ENCODE peak calls at places on chromosomes 13 and 19, in nine cellular contexts. G is fibroblast of lung, Y is A549, K is IMR-90, C is adrenal gland, N is ascending aorta, I is HCT116, P is hepatocyte, R is endothelial cell of umbilical vein. F is an unnamed sample.

GRCh38 chr19:13231663-13232062 is 81.5 kb downstream of the IER2 start:
- DNase-seq in C (no peak), P (no peak), Y (no peak), R (peak; percentile 11), G (no peak), I (no peak), N (no peak), K (no peak), F (no peak)

GRCh38 chr13:52158629-52159158 is 703 bp downstream of the NEK3 start:
- DNase-seq in N (no peak), G (peak; percentile 61), I (no peak), Y (no peak), C (no peak), P (peak; percentile 58), R (peak; percentile 2), K (peak; percentile 28), F (peak; percentile 53)

GRCh38 chr13:45718992-45719391 is 16.9 kb downstream of the CBY2 start:
- DNase-seq in N (no peak), G (no peak), Y (no peak), P (no peak), K (no peak), I (no peak), R (peak; percentile 74), C (no peak), F (no peak)

GRCh38 chr19:44841255-44841654 is 4.8 kb upstream of the NECTIN2 start:
- DNase-seq in G (no peak), K (no peak), P (no peak), Y (no peak), N (no peak), C (no peak), R (no peak), I (no peak), F (no peak)

GRCh38 chr13:86856996-86857395 is 814.2 kb upstream of the SLITRK5 start:
- DNase-seq in K (peak; percentile 76), Y (no peak), C (no peak), R (no peak), G (peak; percentile 59), N (no peak), I (peak; percentile 47), P (no peak), F (no peak)

GRCh38 chr19:46471116-46471733 is at the start of gene PNMA8A:
- DNase-seq in C (peak; percentile 89), Y (peak; percentile 65), I (no peak), G (peak; percentile 63), R (peak; percentile 54), N (peak; percentile 93), K (peak; percentile 57), P (peak; percentile 84), F (no peak)

GRCh38 chr13:63942372-63942771 is 2526.7 kb upstream of the PCDH20 start:
- DNase-seq in N (no peak), G (peak; percentile 57), Y (no peak), C (no peak), K (peak; percentile 50), R (no peak), P (no peak), I (no peak), F (no peak)

GRCh38 chr13:111387026-111387871 is 66.8 kb downstream of the TEX29 start:
- DNase-seq in N (peak; percentile 8), R (no peak), K (no peak), P (no peak), Y (no peak), C (peak; percentile 9), I (no peak), G (no peak), F (no peak)

GRCh38 chr19:2555422-2556220 is 79.7 kb downstream of the GADD45B start:
- DNase-seq in G (no peak), P (no peak), N (no peak), R (peak; percentile 75), C (no peak), I (no peak), Y (no peak), K (no peak), F (no peak)

GRCh38 chr13:109416001-109416400 is 370.4 kb downstream of the IRS2 start:
- DNase-seq in C (no peak), R (no peak), I (no peak), Y (no peak), N (no peak), P (no peak), G (no peak), K (no peak), F (no peak)

GRCh38 chr19:6663236-6664187 is 6.4 kb downstream of the TNFSF14 start:
- DNase-seq in R (no peak), P (no peak), G (no peak), C (no peak), K (no peak), Y (no peak), N (no peak), I (no peak), F (no peak)

GRCh38 chr13:20553309-20553708 is 13.6 kb upstream of the IFT88 start:
- DNase-seq in C (no peak), P (peak; percentile 79), Y (no peak), G (peak; percentile 29), N (no peak), I (no peak), R (no peak), K (no peak), F (no peak)

GRCh38 chr13:113323869-113324268 is 26.8 kb downstream of the LAMP1 start:
- DNase-seq in I (no peak), R (no peak), G (no peak), P (no peak), N (no peak), K (no peak), Y (no peak), C (no peak), F (no peak)

GRCh38 chr19:35717665-35718344 is at the start of gene KMT2B:
- DNase-seq in R (no peak), C (no peak), G (no peak), N (no peak), K (no peak), Y (peak; percentile 100), I (no peak), P (peak; percentile 98), F (no peak)

GRCh38 chr19:33406521-33407139 is 33.1 kb downstream of the CEBPG start:
- DNase-seq in G (peak; percentile 52), N (peak; percentile 81), I (peak; percentile 32), Y (peak; percentile 95), C (peak; percentile 52), R (peak; percentile 57), P (peak; percentile 79), K (peak; percentile 39), F (peak; percentile 69)

GRCh38 chr19:27709496-27709895 is 1503.5 kb downstream of the UQCRFS1 start:
- DNase-seq in G (no peak), C (no peak), P (no peak), Y (no peak), K (no peak), R (no peak), N (no peak), I (no peak), F (no peak)

GRCh38 chr13:79686441-79686840 is 205.5 kb downstream of the NDFIP2 start:
- DNase-seq in G (peak; percentile 56), Y (no peak), R (no peak), P (no peak), N (no peak), K (peak; percentile 5), I (no peak), C (no peak), F (no peak)

GRCh38 chr19:17441241-17442135 is 7.0 kb downstream of the TMEM221 start:
- DNase-seq in C (peak; percentile 53), P (no peak), G (no peak), N (no peak), I (no peak), R (peak; percentile 28), K (no peak), Y (no peak), F (no peak)

GRCh38 chr13:110070046-110070445 is 236.9 kb downstream of the COL4A1 start:
- DNase-seq in G (no peak), C (no peak), P (no peak), N (no peak), I (no peak), R (no peak), Y (no peak), K (no peak), F (no peak)

GRCh38 chr13:33249066-33249465 is 36.5 kb downstream of the STARD13 start:
- DNase-seq in K (peak; percentile 81), G (no peak), Y (no peak), N (no peak), C (no peak), R (peak; percentile 83), I (peak; percentile 13), P (no peak), F (no peak)
- H3K4me1 ChIP-seq in K (peaks cover 16% of the 10 kb centered on the region), G (peaks cover 20% of the 10 kb centered on the region), Y (peaks cover 16% of the 10 kb centered on the region), N (no peaks in the 10 kb centered on the region), C (peaks cover 41% of the 10 kb centered on the region), R (peaks cover 44% of the 10 kb centered on the region), I (peaks cover 8% of the 10 kb centered on the region), P (peaks cover 4% of the 10 kb centered on the region), F (peaks cover 6% of the 10 kb centered on the region)

GRCh38 chr13:30126903-30127428 is 180.4 kb downstream of the KATNAL1 start:
- DNase-seq in G (peak; percentile 57), R (no peak), I (no peak), Y (no peak), K (peak; percentile 61), C (no peak), N (no peak), P (no peak), F (no peak)
- H3K4me3 ChIP-seq in G (no peak overlapping the region), R (no peak overlapping the region), I (no peak overlapping the region), Y (no peak overlapping the region), K (no peak overlapping the region), C (no peak overlapping the region), N (no peak overlapping the region), P (no peak overlapping the region), F (no peak overlapping the region)

GRCh38 chr19:18975011-18975410 is 34.0 kb upstream of the HOMER3 start:
- DNase-seq in I (no peak), C (no peak), N (no peak), Y (no peak), G (no peak), R (no peak), P (no peak), K (peak; percentile 62), F (no peak)
- H3K4me1 ChIP-seq in I (peaks cover 14% of the 10 kb centered on the region), C (peaks cover 20% of the 10 kb centered on the region), N (peaks cover 2% of the 10 kb centered on the region), Y (peaks cover 8% of the 10 kb centered on the region), G (peaks cover 4% of the 10 kb centered on the region), R (peaks cover 16% of the 10 kb centered on the region), P (no peaks in the 10 kb centered on the region), K (peaks cover 8% of the 10 kb centered on the region), F (no peaks in the 10 kb centered on the region)

GRCh38 chr19:8576273-8576993 is 809 bp downstream of the MYO1F start:
- DNase-seq in Y (no peak), N (no peak), G (no peak), C (no peak), P (no peak), K (no peak), R (no peak), I (no peak), F (peak; percentile 69)
- H3K4me3 ChIP-seq in Y (no peak overlapping the region), N (peak overlapping the region; percentile 21), G (no peak overlapping the region), C (peak overlapping the region; percentile 34), P (no peak overlapping the region), K (no peak overlapping the region), R (no peak overlapping the region), I (no peak overlapping the region), F (peak overlapping the region; percentile 51)

F was measured in small intestine.